ENCODE peak calls at places on chromosomes 12 and 14, in four cellular contexts. A is NCI-H2081, J is left ventricle myocardium superior, W is HTR-8/SVneo. X is an unnamed sample.

GRCh38 chr14:61430066-61430757 is 108.8 kb downstream of the PRKCH start:
- DNase-seq in A (no peak), J (no peak), W (no peak), X (no peak)

GRCh38 chr14:99602054-99602787 is 1.8 kb downstream of the CCDC85C start:
- DNase-seq in J (no peak), A (no peak), W (no peak), X (no peak)

GRCh38 chr12:41683023-41683422 is 461.7 kb downstream of the GXYLT1 start:
- DNase-seq in W (no peak), A (no peak), J (no peak), X (no peak)

GRCh38 chr12:15278816-15279658 is 43.3 kb upstream of the PTPRO start:
- DNase-seq in W (no peak), A (peak), J (peak), X (peak)

GRCh38 chr12:9951026-9951652 is 19.0 kb upstream of the CLEC2A start:
- DNase-seq in A (no peak), W (no peak), J (no peak), X (no peak)

GRCh38 chr14:64673748-64674147 is 30.5 kb upstream of the PLEKHG3 start:
- DNase-seq in W (peak), J (no peak), A (no peak), X (no peak)

GRCh38 chr12:48510111-48510510 is 15.3 kb upstream of the OR8S1 start:
- DNase-seq in J (no peak), A (no peak), W (no peak), X (no peak)

GRCh38 chr14:95023115-95023514 is 134.2 kb downstream of the DICER1 start:
- DNase-seq in W (no peak), A (no peak), J (no peak), X (no peak)

GRCh38 chr14:68442828-68443460 is 349.9 kb downstream of the ZFP36L1 start:
- DNase-seq in W (no peak), J (no peak), A (no peak), X (no peak)

GRCh38 chr14:64421166-64421565 is 33.0 kb downstream of the MTHFD1 start:
- DNase-seq in A (no peak), J (no peak), W (peak), X (no peak)

GRCh38 chr12:94650143-94651056 is at the start of gene TMCC3:
- DNase-seq in J (peak), W (peak), A (peak), X (peak)

GRCh38 chr14:95364481-95365209 is 44.9 kb upstream of the CLMN start:
- DNase-seq in W (no peak), J (no peak), A (no peak), X (no peak)

GRCh38 chr14:50303744-50304471 is 8.1 kb downstream of the L2HGDH start:
- DNase-seq in J (no peak), W (no peak), A (no peak), X (no peak)

GRCh38 chr12:23361971-23362370 is 587.5 kb downstream of the SOX5 start:
- DNase-seq in J (no peak), A (no peak), W (no peak), X (no peak)

GRCh38 chr12:6688543-6688999 is 604 bp downstream of the ZNF384 start:
- DNase-seq in J (peak), A (no peak), W (peak), X (no peak)

GRCh38 chr14:87503711-87504110 is 489.3 kb downstream of the GALC start:
- DNase-seq in W (no peak), J (no peak), A (no peak), X (no peak)

GRCh38 chr14:90624228-90624627 is 192.0 kb downstream of the TTC7B start:
- DNase-seq in A (no peak), J (no peak), W (peak), X (peak)

GRCh38 chr12:85663631-85664030 is 172.6 kb downstream of the RASSF9 start:
- DNase-seq in J (no peak), W (no peak), A (no peak), X (no peak)

GRCh38 chr12:92098594-92099370 is 46.9 kb downstream of the BTG1 start:
- DNase-seq in A (no peak), W (no peak), J (no peak), X (no peak)

GRCh38 chr12:65684906-65685305 is 139.4 kb upstream of the HMGA2 start:
- DNase-seq in J (no peak), A (no peak), W (no peak), X (no peak)

GRCh38 chr12:32302218-32302826 is 97.0 kb upstream of the FGD4 start:
- DNase-seq in W (peak), A (peak), J (no peak), X (peak)

GRCh38 chr12:76277480-76277879 is 70.7 kb downstream of the BBS10 start:
- DNase-seq in J (no peak), A (no peak), W (no peak), X (peak)

GRCh38 chr12:113586461-113586860 is 114.8 kb upstream of the LHX5 start:
- DNase-seq in A (no peak), J (no peak), W (no peak), X (no peak)

GRCh38 chr14:105617201-105617777 is 90.9 kb downstream of the TMEM121 start:
- DNase-seq in J (no peak), A (no peak), W (no peak), X (no peak)

GRCh38 chr12:5586201-5586600 is 154.3 kb downstream of the NTF3 start:
- DNase-seq in A (no peak), J (no peak), W (no peak), X (no peak)

GRCh38 chr12:54579696-54580333 is 8.6 kb downstream of the PPP1R1A start:
- DNase-seq in J (peak), W (peak), A (peak), X (peak)

GRCh38 chr14:95173518-95173917 is 16.2 kb upstream of the DICER1 start:
- DNase-seq in A (no peak), W (no peak), J (no peak), X (no peak)

GRCh38 chr12:49502590-49502989 is 36.2 kb upstream of the KCNH3 start:
- DNase-seq in W (no peak), A (no peak), J (no peak), X (no peak)

GRCh38 chr12:123991402-123991951 is 18.5 kb downstream of the ZNF664 start:
- DNase-seq in A (no peak), J (no peak), W (no peak), X (no peak)

GRCh38 chr14:105589161-105589925 is 63.0 kb downstream of the TMEM121 start:
- DNase-seq in J (no peak), W (no peak), A (no peak), X (no peak)

GRCh38 chr12:8948711-8949524 is 527 bp downstream of the M6PR start:
- DNase-seq in J (no peak), A (no peak), W (peak), X (peak)

GRCh38 chr14:76844223-76844622 is 18.0 kb downstream of the LRRC74A start:
- DNase-seq in A (no peak), J (peak), W (peak), X (no peak)

GRCh38 chr12:45415393-45415817 is 199.5 kb downstream of the ANO6 start:
- DNase-seq in A (no peak), W (peak), J (peak), X (peak)